ENCODE peak calls at places on chromosomes 5 and 9, in six cellular contexts. C is activated CD4-positive, alpha-beta memory T cell treated with anti-CD3 and anti-CD28 coated beads, Interleukin-2, amount 10 ng/mL, durations not matched to agents 7 days and 5 days; O is NCI-H2081; Z is activated CD8-positive, alpha-beta memory T cell treated with anti-CD3 and anti-CD28 coated beads, Interleukin-2, amount 10 ng/mL, durations not matched to agents 7 days and 5 days; H is cardiac muscle cell; X is amniotic stem cell. S is an unnamed sample.

GRCh38 chr9:36470891-36471290 is 70.8 kb upstream of the RNF38 start:
- DNase-seq in O (no peak), H (peak; percentile 66), X (peak; percentile 30), C (peak; percentile 73), Z (peak; percentile 89), S (no peak)

GRCh38 chr5:68189171-68189570 is 26.4 kb upstream of the PIK3R1 start:
- DNase-seq in X (no peak), Z (no peak), O (no peak), H (no peak), C (no peak), S (no peak)

GRCh38 chr5:139481580-139482049 is 943 bp downstream of the STING1 start:
- DNase-seq in X (no peak), C (no peak), O (no peak), Z (peak; percentile 57), H (peak; percentile 52), S (no peak)

GRCh38 chr5:56494300-56494704 is 261.2 kb upstream of the ANKRD55 start:
- DNase-seq in O (no peak), C (no peak), X (no peak), Z (no peak), H (peak; percentile 77), S (no peak)

GRCh38 chr9:125509476-125509875 is 197.5 kb downstream of the MAPKAP1 start:
- DNase-seq in H (peak; percentile 66), X (no peak), Z (no peak), O (no peak), C (no peak), S (peak; percentile 4)

GRCh38 chr9:4303002-4303401 is 3.1 kb upstream of the GLIS3 start:
- DNase-seq in X (no peak), H (peak; percentile 80), C (no peak), Z (no peak), O (no peak), S (peak; percentile 32)

GRCh38 chr9:110142868-110143866 is 64.8 kb downstream of the C9orf152 start:
- DNase-seq in O (no peak), Z (no peak), H (peak; percentile 35), C (no peak), X (no peak), S (no peak)

GRCh38 chr5:149422429-149423286 is 43.6 kb upstream of the IL17B start:
- DNase-seq in Z (no peak), C (no peak), H (peak; percentile 89), X (no peak), O (no peak), S (no peak)

GRCh38 chr5:157965989-157966388 is 107.0 kb upstream of the CLINT1 start:
- DNase-seq in H (no peak), X (no peak), Z (no peak), C (no peak), O (no peak), S (no peak)

GRCh38 chr5:27472000-27472763 is 433.8 kb upstream of the CDH9 start:
- DNase-seq in H (peak; percentile 2), X (no peak), O (peak; percentile 84), C (peak; percentile 24), Z (peak; percentile 50), S (peak; percentile 97)

GRCh38 chr5:138668451-138668850 is 84.8 kb upstream of the CTNNA1 start:
- DNase-seq in Z (peak; percentile 75), C (peak; percentile 61), O (no peak), H (no peak), X (no peak), S (no peak)

GRCh38 chr5:128844354-128844923 is 120.8 kb upstream of the SLC27A6 start:
- DNase-seq in H (peak; percentile 53), C (no peak), O (peak; percentile 17), X (no peak), Z (no peak), S (peak; percentile 7)

GRCh38 chr9:92669527-92669889 is 423 bp downstream of the IPPK start:
- DNase-seq in X (peak; percentile 12), Z (peak; percentile 61), C (peak; percentile 35), H (no peak), O (peak; percentile 13), S (no peak)

GRCh38 chr5:78907255-78907886 is 77.7 kb downstream of the ARSB start:
- DNase-seq in O (no peak), Z (no peak), H (peak; percentile 91), C (no peak), X (peak; percentile 68), S (no peak)

GRCh38 chr9:122058707-122059106 is 34.4 kb downstream of the TTLL11 start:
- DNase-seq in X (no peak), Z (no peak), O (no peak), H (no peak), C (no peak), S (no peak)

GRCh38 chr5:56693220-56693579 is 122.1 kb upstream of the MAP3K1 start:
- DNase-seq in O (no peak), Z (no peak), H (no peak), C (no peak), X (no peak), S (no peak)

S was measured in NCI-H446.